ENCODE peak calls at places on chromosomes 5 and 9, in seven cellular contexts. One of them, this sample, is unnamed.

GRCh38 chr5:149948988-149949387 is 4.4 kb upstream of the PDE6A start:
- DNase-seq in H9: no peak
- DNase-seq in heart left ventricle: no peak
- DNase-seq in activated CD8-positive, alpha-beta T cell treated with anti-CD3 and anti-CD28 coated beads for 36 hours: no peak
- DNase-seq in WTC11: no peak
- DNase-seq in foreskin fibroblast: no peak
- DNase-seq in endothelial cell: no peak
- DNase-seq in this sample: no peak

GRCh38 chr5:14580037-14581034 is 1.3 kb upstream of the OTULINL start:
- DNase-seq in foreskin fibroblast: peak; percentile 81
- DNase-seq in H9: no peak
- DNase-seq in WTC11: no peak
- DNase-seq in heart left ventricle: no peak
- DNase-seq in activated CD8-positive, alpha-beta T cell treated with anti-CD3 and anti-CD28 coated beads for 36 hours: no peak
- DNase-seq in endothelial cell: no peak
- DNase-seq in this sample: no peak

GRCh38 chr5:109191153-109191558 is 218.6 kb downstream of the PJA2 start:
- DNase-seq in activated CD8-positive, alpha-beta T cell treated with anti-CD3 and anti-CD28 coated beads for 36 hours: peak; percentile 5
- DNase-seq in heart left ventricle: no peak
- DNase-seq in WTC11: no peak
- DNase-seq in foreskin fibroblast: peak; percentile 80
- DNase-seq in endothelial cell: no peak
- DNase-seq in H9: no peak
- DNase-seq in this sample: no peak

GRCh38 chr5:122999947-123000563 is 36.5 kb downstream of the PPIC start:
- DNase-seq in H9: peak; percentile 80
- DNase-seq in activated CD8-positive, alpha-beta T cell treated with anti-CD3 and anti-CD28 coated beads for 36 hours: peak; percentile 62
- DNase-seq in endothelial cell: peak; percentile 80
- DNase-seq in foreskin fibroblast: peak; percentile 45
- DNase-seq in WTC11: peak; percentile 79
- DNase-seq in heart left ventricle: no peak
- DNase-seq in this sample: no peak

GRCh38 chr5:93579561-93580386 is 1.2 kb downstream of the NR2F1-AS1 start:
- DNase-seq in heart left ventricle: peak; percentile 31
- DNase-seq in endothelial cell: no peak
- DNase-seq in H9: peak; percentile 64
- DNase-seq in activated CD8-positive, alpha-beta T cell treated with anti-CD3 and anti-CD28 coated beads for 36 hours: no peak
- DNase-seq in foreskin fibroblast: peak; percentile 76
- DNase-seq in WTC11: peak; percentile 55
- DNase-seq in this sample: peak; percentile 86

GRCh38 chr5:155727512-155728145 is 599.3 kb upstream of the SGCD start:
- DNase-seq in foreskin fibroblast: peak; percentile 1
- DNase-seq in endothelial cell: peak; percentile 14
- DNase-seq in H9: peak; percentile 42
- DNase-seq in WTC11: no peak
- DNase-seq in activated CD8-positive, alpha-beta T cell treated with anti-CD3 and anti-CD28 coated beads for 36 hours: no peak
- DNase-seq in heart left ventricle: no peak
- DNase-seq in this sample: no peak

GRCh38 chr5:15794117-15794985 is 294.4 kb downstream of the FBXL7 start:
- DNase-seq in heart left ventricle: no peak
- DNase-seq in activated CD8-positive, alpha-beta T cell treated with anti-CD3 and anti-CD28 coated beads for 36 hours: no peak
- DNase-seq in WTC11: no peak
- DNase-seq in foreskin fibroblast: peak; percentile 58
- DNase-seq in H9: no peak
- DNase-seq in endothelial cell: no peak
- DNase-seq in this sample: no peak

GRCh38 chr9:78601957-78602565 is 305.1 kb downstream of the PSAT1 start:
- DNase-seq in foreskin fibroblast: peak; percentile 79
- DNase-seq in heart left ventricle: no peak
- DNase-seq in WTC11: peak; percentile 36
- DNase-seq in activated CD8-positive, alpha-beta T cell treated with anti-CD3 and anti-CD28 coated beads for 36 hours: peak; percentile 37
- DNase-seq in endothelial cell: peak; percentile 55
- DNase-seq in H9: no peak
- DNase-seq in this sample: no peak

GRCh38 chr5:124865603-124866354 is 119.3 kb upstream of the ZNF608 start:
- DNase-seq in H9: no peak
- DNase-seq in heart left ventricle: no peak
- DNase-seq in activated CD8-positive, alpha-beta T cell treated with anti-CD3 and anti-CD28 coated beads for 36 hours: no peak
- DNase-seq in foreskin fibroblast: no peak
- DNase-seq in WTC11: no peak
- DNase-seq in endothelial cell: no peak
- DNase-seq in this sample: no peak

GRCh38 chr5:116273458-116274242 is 188.8 kb downstream of the COMMD10 start:
- DNase-seq in activated CD8-positive, alpha-beta T cell treated with anti-CD3 and anti-CD28 coated beads for 36 hours: no peak
- DNase-seq in endothelial cell: no peak
- DNase-seq in foreskin fibroblast: peak; percentile 44
- DNase-seq in H9: no peak
- DNase-seq in WTC11: no peak
- DNase-seq in heart left ventricle: no peak
- DNase-seq in this sample: no peak

GRCh38 chr5:77923666-77924065 is 147.5 kb upstream of the TBCA start:
- DNase-seq in foreskin fibroblast: no peak
- DNase-seq in WTC11: no peak
- DNase-seq in activated CD8-positive, alpha-beta T cell treated with anti-CD3 and anti-CD28 coated beads for 36 hours: no peak
- DNase-seq in endothelial cell: no peak
- DNase-seq in H9: no peak
- DNase-seq in heart left ventricle: no peak
- DNase-seq in this sample: no peak

GRCh38 chr5:9851458-9851857 is 221.3 kb upstream of the TAS2R1 start:
- DNase-seq in endothelial cell: no peak
- DNase-seq in H9: no peak
- DNase-seq in WTC11: no peak
- DNase-seq in activated CD8-positive, alpha-beta T cell treated with anti-CD3 and anti-CD28 coated beads for 36 hours: no peak
- DNase-seq in foreskin fibroblast: peak; percentile 97
- DNase-seq in heart left ventricle: no peak
- DNase-seq in this sample: no peak

GRCh38 chr9:33349743-33350142 is 52.6 kb downstream of the AQP7 start:
- DNase-seq in H9: no peak
- DNase-seq in activated CD8-positive, alpha-beta T cell treated with anti-CD3 and anti-CD28 coated beads for 36 hours: no peak
- DNase-seq in WTC11: no peak
- DNase-seq in foreskin fibroblast: no peak
- DNase-seq in endothelial cell: no peak
- DNase-seq in heart left ventricle: no peak
- DNase-seq in this sample: no peak

GRCh38 chr9:120464857-120465421 is 115.0 kb downstream of the CDK5RAP2 start:
- DNase-seq in foreskin fibroblast: no peak
- DNase-seq in WTC11: no peak
- DNase-seq in heart left ventricle: no peak
- DNase-seq in activated CD8-positive, alpha-beta T cell treated with anti-CD3 and anti-CD28 coated beads for 36 hours: no peak
- DNase-seq in endothelial cell: no peak
- DNase-seq in H9: no peak
- DNase-seq in this sample: no peak

GRCh38 chr5:58135571-58136335 is 324.1 kb downstream of the PLK2 start:
- DNase-seq in foreskin fibroblast: peak; percentile 88
- DNase-seq in H9: no peak
- DNase-seq in heart left ventricle: no peak
- DNase-seq in activated CD8-positive, alpha-beta T cell treated with anti-CD3 and anti-CD28 coated beads for 36 hours: no peak
- DNase-seq in endothelial cell: no peak
- DNase-seq in WTC11: no peak
- DNase-seq in this sample: no peak

GRCh38 chr9:114860187-114860586 is 54.3 kb upstream of the TNFSF15 start:
- DNase-seq in activated CD8-positive, alpha-beta T cell treated with anti-CD3 and anti-CD28 coated beads for 36 hours: no peak
- DNase-seq in endothelial cell: no peak
- DNase-seq in heart left ventricle: no peak
- DNase-seq in foreskin fibroblast: no peak
- DNase-seq in H9: no peak
- DNase-seq in WTC11: no peak
- DNase-seq in this sample: no peak

GRCh38 chr5:144237851-144238250 is 67.2 kb downstream of the KCTD16 start:
- DNase-seq in heart left ventricle: no peak
- DNase-seq in foreskin fibroblast: no peak
- DNase-seq in endothelial cell: no peak
- DNase-seq in WTC11: no peak
- DNase-seq in H9: no peak
- DNase-seq in activated CD8-positive, alpha-beta T cell treated with anti-CD3 and anti-CD28 coated beads for 36 hours: no peak
- DNase-seq in this sample: no peak

GRCh38 chr5:126462239-126463014 is 39.2 kb downstream of the GRAMD2B start:
- DNase-seq in foreskin fibroblast: peak; percentile 24
- DNase-seq in WTC11: no peak
- DNase-seq in heart left ventricle: no peak
- DNase-seq in activated CD8-positive, alpha-beta T cell treated with anti-CD3 and anti-CD28 coated beads for 36 hours: no peak
- DNase-seq in endothelial cell: no peak
- DNase-seq in H9: no peak
- DNase-seq in this sample: no peak

GRCh38 chr9:97518909-97519307 is 17.4 kb downstream of the TMOD1 start:
- DNase-seq in heart left ventricle: no peak
- DNase-seq in endothelial cell: no peak
- DNase-seq in activated CD8-positive, alpha-beta T cell treated with anti-CD3 and anti-CD28 coated beads for 36 hours: no peak
- DNase-seq in foreskin fibroblast: peak; percentile 80
- DNase-seq in H9: no peak
- DNase-seq in WTC11: no peak
- DNase-seq in this sample: no peak

GRCh38 chr5:104016650-104017049 is 454.1 kb upstream of the NUDT12 start:
- DNase-seq in endothelial cell: no peak
- DNase-seq in heart left ventricle: no peak
- DNase-seq in activated CD8-positive, alpha-beta T cell treated with anti-CD3 and anti-CD28 coated beads for 36 hours: no peak
- DNase-seq in H9: no peak
- DNase-seq in WTC11: no peak
- DNase-seq in foreskin fibroblast: peak; percentile 3
- DNase-seq in this sample: no peak

GRCh38 chr5:73201547-73202513 is 28.8 kb downstream of the TMEM174 start:
- DNase-seq in heart left ventricle: peak; percentile 69
- DNase-seq in activated CD8-positive, alpha-beta T cell treated with anti-CD3 and anti-CD28 coated beads for 36 hours: peak; percentile 74
- DNase-seq in WTC11: peak; percentile 96
- DNase-seq in H9: peak; percentile 98
- DNase-seq in endothelial cell: peak; percentile 92
- DNase-seq in foreskin fibroblast: peak; percentile 80
- DNase-seq in this sample: peak; percentile 91

GRCh38 chr5:54524082-54524481 is 6.5 kb downstream of the SNX18 start:
- DNase-seq in endothelial cell: no peak
- DNase-seq in WTC11: no peak
- DNase-seq in foreskin fibroblast: peak; percentile 21
- DNase-seq in H9: no peak
- DNase-seq in heart left ventricle: no peak
- DNase-seq in activated CD8-positive, alpha-beta T cell treated with anti-CD3 and anti-CD28 coated beads for 36 hours: no peak
- DNase-seq in this sample: no peak

GRCh38 chr5:54524704-54525103 is 7.1 kb downstream of the SNX18 start:
- DNase-seq in WTC11: no peak
- DNase-seq in H9: no peak
- DNase-seq in heart left ventricle: peak; percentile 61
- DNase-seq in foreskin fibroblast: no peak
- DNase-seq in endothelial cell: no peak
- DNase-seq in activated CD8-positive, alpha-beta T cell treated with anti-CD3 and anti-CD28 coated beads for 36 hours: no peak
- DNase-seq in this sample: no peak

GRCh38 chr5:54525226-54525625 is 7.7 kb downstream of the SNX18 start:
- DNase-seq in heart left ventricle: no peak
- DNase-seq in WTC11: no peak
- DNase-seq in endothelial cell: no peak
- DNase-seq in foreskin fibroblast: no peak
- DNase-seq in H9: no peak
- DNase-seq in activated CD8-positive, alpha-beta T cell treated with anti-CD3 and anti-CD28 coated beads for 36 hours: no peak
- DNase-seq in this sample: no peak

GRCh38 chr5:54526604-54527359 is 9.2 kb downstream of the SNX18 start:
- DNase-seq in endothelial cell: no peak
- DNase-seq in heart left ventricle: peak; percentile 24
- DNase-seq in WTC11: no peak
- DNase-seq in activated CD8-positive, alpha-beta T cell treated with anti-CD3 and anti-CD28 coated beads for 36 hours: no peak
- DNase-seq in H9: no peak
- DNase-seq in foreskin fibroblast: no peak
- DNase-seq in this sample: no peak

DNA sequence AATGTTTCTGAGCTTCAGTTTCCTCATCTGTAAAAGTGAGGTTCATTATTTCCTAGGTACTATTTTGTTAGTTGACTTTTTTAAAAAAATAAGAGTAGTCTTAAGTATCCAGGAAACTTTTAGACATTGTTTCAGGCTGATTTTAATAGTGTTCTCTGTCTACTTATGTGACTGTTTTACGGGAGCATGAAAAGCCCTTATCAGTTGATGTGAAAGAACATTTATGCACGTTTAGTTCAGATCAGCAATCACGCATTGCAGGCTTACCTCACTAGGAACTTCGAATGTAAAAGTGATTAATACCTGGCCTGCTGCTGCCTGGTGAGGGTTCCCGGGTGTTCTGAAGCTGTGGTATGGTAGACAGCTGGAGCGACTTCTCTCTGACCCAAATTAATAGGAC is 8.1 kb downstream of the SNX18 start:
- DNase-seq in H9: no peak
- DNase-seq in heart left ventricle: no peak
- DNase-seq in activated CD8-positive, alpha-beta T cell treated with anti-CD3 and anti-CD28 coated beads for 36 hours: no peak
- DNase-seq in endothelial cell: no peak
- DNase-seq in WTC11: no peak
- DNase-seq in foreskin fibroblast: no peak
- DNase-seq in this sample: no peak
- TF ChIP-seq CTCF in H9: no peak
- TF ChIP-seq CTCF in heart left ventricle: no peak
- TF ChIP-seq CTCF in activated CD8-positive, alpha-beta T cell treated with anti-CD3 and anti-CD28 coated beads for 36 hours: no peak
- TF ChIP-seq CTCF in endothelial cell: no peak
- TF ChIP-seq CTCF in WTC11: no peak
- TF ChIP-seq CTCF in foreskin fibroblast: no peak
- TF ChIP-seq CTCF in this sample: no peak

DNA sequence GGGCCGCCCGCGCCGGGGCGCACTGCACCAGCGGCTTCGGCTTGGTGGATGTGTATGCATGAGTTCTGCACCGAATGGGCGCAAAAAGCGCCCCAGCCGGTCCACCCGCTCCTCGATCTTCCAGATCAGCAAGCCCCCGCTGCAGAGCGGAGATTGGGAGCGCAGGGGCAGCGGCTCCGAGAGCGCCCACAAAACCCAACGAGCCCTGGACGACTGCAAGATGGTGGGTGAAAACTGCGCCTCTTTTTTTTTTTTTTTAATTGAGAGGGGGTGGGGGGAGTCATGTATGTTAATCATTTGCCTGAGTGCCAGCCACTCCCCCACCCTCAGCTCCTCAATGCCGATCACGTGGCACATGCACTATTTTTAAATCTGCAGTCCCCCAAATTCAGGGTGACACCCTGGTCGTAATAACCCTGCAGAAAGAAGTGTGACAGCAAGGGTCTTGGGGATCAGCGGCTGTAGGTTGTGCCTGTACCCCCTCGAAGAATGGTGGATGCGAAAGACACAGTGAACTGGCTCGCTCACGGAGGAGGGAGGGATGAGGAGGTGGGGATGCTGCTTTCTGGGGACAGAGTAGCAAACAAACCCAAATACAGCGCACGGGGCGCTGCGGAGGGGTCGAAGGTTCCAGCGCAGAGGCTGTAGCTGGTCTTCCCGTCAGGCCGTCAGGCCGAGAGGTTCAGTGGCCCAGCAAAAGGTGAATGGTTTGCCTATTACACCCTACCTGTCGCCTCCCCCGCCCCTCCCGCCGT is 929 bp downstream of the RGS7BP start:
- DNase-seq in H9: peak; percentile 63
- DNase-seq in activated CD8-positive, alpha-beta T cell treated with anti-CD3 and anti-CD28 coated beads for 36 hours: no peak
- DNase-seq in foreskin fibroblast: no peak
- DNase-seq in heart left ventricle: no peak
- DNase-seq in endothelial cell: peak; percentile 10
- DNase-seq in WTC11: peak; percentile 66
- DNase-seq in this sample: no peak
- TF ChIP-seq CTCF in H9: no peak
- TF ChIP-seq CTCF in activated CD8-positive, alpha-beta T cell treated with anti-CD3 and anti-CD28 coated beads for 36 hours: no peak
- TF ChIP-seq CTCF in foreskin fibroblast: no peak
- TF ChIP-seq CTCF in heart left ventricle: peak; percentile 55
- TF ChIP-seq CTCF in endothelial cell: no peak
- TF ChIP-seq CTCF in WTC11: no peak
- TF ChIP-seq CTCF in this sample: no peak

GRCh38 chr9:123724211-123724831 is 205.6 kb downstream of the DENND1A start:
- DNase-seq in activated CD8-positive, alpha-beta T cell treated with anti-CD3 and anti-CD28 coated beads for 36 hours: no peak
- DNase-seq in heart left ventricle: no peak
- DNase-seq in foreskin fibroblast: peak; percentile 57
- DNase-seq in H9: no peak
- DNase-seq in endothelial cell: no peak
- DNase-seq in WTC11: no peak
- DNase-seq in this sample: no peak
- TF ChIP-seq CTCF in activated CD8-positive, alpha-beta T cell treated with anti-CD3 and anti-CD28 coated beads for 36 hours: no peak
- TF ChIP-seq CTCF in heart left ventricle: peak; percentile 45
- TF ChIP-seq CTCF in foreskin fibroblast: peak; percentile 13
- TF ChIP-seq CTCF in H9: no peak
- TF ChIP-seq CTCF in endothelial cell: no peak
- TF ChIP-seq CTCF in WTC11: no peak
- TF ChIP-seq CTCF in this sample: peak; percentile 48

GRCh38 chr9:18910435-18910834 is 122.6 kb downstream of the SAXO1 start:
- DNase-seq in heart left ventricle: no peak
- DNase-seq in foreskin fibroblast: no peak
- DNase-seq in endothelial cell: no peak
- DNase-seq in H9: no peak
- DNase-seq in WTC11: no peak
- DNase-seq in activated CD8-positive, alpha-beta T cell treated with anti-CD3 and anti-CD28 coated beads for 36 hours: no peak
- DNase-seq in this sample: peak; percentile 25
- TF ChIP-seq CTCF in heart left ventricle: no peak
- TF ChIP-seq CTCF in foreskin fibroblast: no peak
- TF ChIP-seq CTCF in endothelial cell: no peak
- TF ChIP-seq CTCF in H9: no peak
- TF ChIP-seq CTCF in WTC11: no peak
- TF ChIP-seq CTCF in activated CD8-positive, alpha-beta T cell treated with anti-CD3 and anti-CD28 coated beads for 36 hours: no peak
- TF ChIP-seq CTCF in this sample: no peak